ENCODE peak calls at places on chromosome 2, in four cellular contexts. H, K, P and E are unnamed samples.

GRCh38 chr2:104678181-104678580 is 175.7 kb upstream of the POU3F3 start:
- DNase-seq in H (no peak), K (no peak), P (no peak), E (no peak)

GRCh38 chr2:41728757-41729338 is 319.0 kb upstream of the PKDCC start:
- DNase-seq in H (no peak), K (no peak), P (no peak), E (no peak)

GRCh38 chr2:121527009-121527682 is 3.5 kb upstream of the RNU4ATAC start:
- DNase-seq in H (no peak), K (no peak), P (peak), E (no peak)

GRCh38 chr2:219422944-219423534 is 4.9 kb downstream of the DES start:
- DNase-seq in H (no peak), K (no peak), P (no peak), E (no peak)

GRCh38 chr2:137336067-137336466 is 570.7 kb downstream of the THSD7B start:
- DNase-seq in H (no peak), K (no peak), P (no peak), E (no peak)

GRCh38 chr2:796151-796955 is 119.1 kb upstream of the TMEM18 start:
- DNase-seq in H (no peak), K (no peak), P (no peak), E (peak)

GRCh38 chr2:6579281-6579680 is 286.4 kb downstream of the CMPK2 start:
- DNase-seq in H (no peak), K (no peak), P (no peak), E (no peak)

GRCh38 chr2:179302764-179303561 is 38.3 kb upstream of the SESTD1 start:
- DNase-seq in H (no peak), K (no peak), P (no peak), E (no peak)

GRCh38 chr2:177397501-177398289 is 5.1 kb downstream of the AGPS start:
- DNase-seq in H (no peak), K (no peak), P (no peak), E (no peak)

GRCh38 chr2:159925975-159926374 is 128.0 kb upstream of the CD302 start:
- DNase-seq in H (no peak), K (peak), P (no peak), E (peak)

GRCh38 chr2:63850650-63851049 is 9.0 kb downstream of the UGP2 start:
- DNase-seq in H (no peak), K (no peak), P (no peak), E (no peak)